ENCODE peak calls at places on chromosome 4, in four cellular contexts. W is WTC11, P is HL-60, S is keratinocyte. C is an unnamed sample.

GRCh38 chr4:98203406-98204235 is 57.6 kb upstream of the RAP1GDS1 start:
- DNase-seq in S (no peak), P (no peak), W (no peak), C (no peak)

GRCh38 chr4:23245196-23245595 is 552.5 kb downstream of the GBA3 start:
- DNase-seq in W (no peak), S (no peak), P (no peak), C (no peak)

GRCh38 chr4:82865592-82865991 is 25.4 kb downstream of the SEC31A start:
- DNase-seq in S (no peak), P (peak; percentile 36), W (no peak), C (no peak)

GRCh38 chr4:52748432-52748831 is 2.8 kb downstream of the ERVMER34-1 start:
- DNase-seq in W (no peak), S (no peak), P (no peak), C (no peak)

GRCh38 chr4:37392540-37393255 is 148.2 kb downstream of the NWD2 start:
- DNase-seq in P (no peak), S (no peak), W (no peak), C (no peak)

GRCh38 chr4:26736621-26737020 is 124.0 kb upstream of the STIM2 start:
- DNase-seq in P (no peak), W (no peak), S (no peak), C (no peak)

GRCh38 chr4:105951198-105951597 is 55.9 kb downstream of the NPNT start:
- DNase-seq in P (peak; percentile 2), S (no peak), W (no peak), C (no peak)

GRCh38 chr4:19623866-19624265 is 627.8 kb upstream of the SLIT2 start:
- DNase-seq in W (no peak), S (no peak), P (no peak), C (no peak)

GRCh38 chr4:115145393-115146160 is 32.2 kb upstream of the NDST4 start:
- DNase-seq in W (no peak), S (no peak), P (no peak), C (no peak)

GRCh38 chr4:88457307-88458090 is 580 bp downstream of the HERC5 start:
- DNase-seq in P (no peak), S (no peak), W (peak; percentile 64), C (peak; percentile 68)

GRCh38 chr4:6134612-6135220 is 65.6 kb downstream of the JAKMIP1 start:
- DNase-seq in S (no peak), W (no peak), P (no peak), C (no peak)

GRCh38 chr4:113761682-113762060 is at the start of gene CAMK2D:
- DNase-seq in S (no peak), P (no peak), W (peak; percentile 73), C (peak; percentile 80)

GRCh38 chr4:139099366-139099982 is 77.5 kb downstream of the ELF2 start:
- DNase-seq in S (peak; percentile 58), P (peak; percentile 56), W (peak; percentile 74), C (peak; percentile 75)

GRCh38 chr4:4859010-4859798 is at the start of gene MSX1:
- DNase-seq in P (peak; percentile 12), W (peak; percentile 94), S (no peak), C (peak; percentile 94)

GRCh38 chr4:158122501-158122900 is 50.3 kb downstream of the GASK1B start:
- DNase-seq in S (no peak), W (no peak), P (no peak), C (no peak)

GRCh38 chr4:56772134-56772533 is 49.4 kb downstream of the SPINK2 start:
- DNase-seq in W (no peak), P (no peak), S (no peak), C (no peak)

GRCh38 chr4:76634239-76634638 is 199.2 kb downstream of the SHROOM3 start:
- DNase-seq in P (no peak), S (no peak), W (no peak), C (no peak)

GRCh38 chr4:122960298-122960985 is 38.0 kb upstream of the NUDT6 start:
- DNase-seq in W (no peak), P (no peak), S (no peak), C (no peak)

GRCh38 chr4:139972305-139972704 is 181.7 kb downstream of the MAML3 start:
- DNase-seq in W (no peak), S (no peak), P (no peak), C (no peak)

GRCh38 chr4:94909645-94910044 is 151.9 kb downstream of the BMPR1B start:
- DNase-seq in P (no peak), S (no peak), W (no peak), C (no peak)

GRCh38 chr4:165678236-165678960 is 194.6 kb upstream of the TLL1 start:
- DNase-seq in W (no peak), P (no peak), S (no peak), C (no peak)

DNA sequence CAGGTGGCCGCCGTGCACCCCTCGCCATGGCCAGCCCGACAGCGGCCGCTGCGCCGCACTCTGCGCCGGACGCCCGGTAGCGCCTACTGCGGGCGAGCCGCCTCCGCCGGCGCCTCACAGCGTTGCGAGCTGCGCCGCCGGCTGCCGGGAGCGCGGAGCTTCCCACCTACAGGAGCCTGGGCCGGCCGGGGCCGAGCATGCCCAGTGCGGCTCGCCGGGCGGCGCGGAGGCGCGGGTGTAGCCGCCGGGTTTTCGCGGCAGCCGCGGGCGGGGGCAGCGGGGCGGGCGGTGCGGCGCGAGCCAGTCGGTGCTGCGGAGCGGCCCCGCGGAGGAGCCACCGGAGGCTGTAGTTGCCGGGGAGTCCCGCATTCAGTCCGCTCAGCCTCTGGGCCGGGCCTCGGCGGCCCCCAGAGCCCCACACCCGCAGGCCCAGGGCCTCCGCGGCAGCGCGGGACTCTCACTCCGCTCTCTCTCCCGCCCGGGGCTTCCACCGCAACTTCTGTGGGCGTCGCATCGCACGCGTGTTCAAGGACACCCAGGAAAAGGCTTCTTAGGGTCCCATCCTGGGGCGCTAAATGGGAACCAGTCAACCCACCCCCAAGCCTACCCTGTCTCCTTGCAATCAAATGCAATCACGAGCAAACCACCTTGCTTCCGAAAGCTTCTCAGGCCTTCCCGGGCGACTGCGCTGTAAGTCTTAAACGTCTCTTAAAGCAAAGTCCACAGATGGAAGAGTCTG is at the start of gene MFAP3L:
- DNase-seq in P (peak; percentile 32), S (no peak), W (peak; percentile 88), C (peak; percentile 91)
- TF ChIP-seq CTCF in P (no peak), S (no peak), W (no peak), C (no peak)

GRCh38 chr4:54427826-54428225 is 198.7 kb downstream of the PDGFRA start:
- DNase-seq in P (no peak), S (no peak), W (no peak), C (no peak)

GRCh38 chr4:54428940-54429339 is 199.8 kb downstream of the PDGFRA start:
- DNase-seq in P (no peak), W (no peak), S (no peak), C (no peak)

DNA sequence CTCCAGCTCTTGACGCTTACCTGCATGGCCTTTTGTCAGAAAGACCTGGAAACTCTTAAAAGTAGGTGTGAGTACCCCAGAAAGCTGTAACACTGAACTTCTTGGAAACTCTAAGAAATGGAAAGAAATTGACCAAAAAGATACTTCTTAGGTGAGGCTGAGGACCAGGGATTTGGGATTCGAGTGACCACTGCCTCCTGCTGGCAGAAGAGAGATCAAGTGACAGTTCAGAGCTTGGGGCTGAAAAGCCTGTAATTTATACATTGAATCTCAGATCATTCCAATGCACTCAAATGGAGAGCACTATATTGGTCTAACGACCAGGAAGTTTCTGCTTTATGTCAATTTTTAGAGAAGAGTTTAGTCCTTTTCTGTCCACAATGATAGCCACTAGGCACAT is 204.6 kb downstream of the PDGFRA start:
- DNase-seq in P (no peak), W (peak; percentile 36), S (no peak), C (no peak)
- TF ChIP-seq CTCF in P (no peak), W (peak; percentile 44), S (peak; percentile 42), C (no peak)

GRCh38 chr4:130689182-130689581 is 1593.2 kb downstream of the C4orf33 start:
- DNase-seq in P (no peak), S (no peak), W (no peak), C (no peak)
- TF ChIP-seq CTCF in P (no peak), S (no peak), W (no peak), C (no peak)

DNA sequence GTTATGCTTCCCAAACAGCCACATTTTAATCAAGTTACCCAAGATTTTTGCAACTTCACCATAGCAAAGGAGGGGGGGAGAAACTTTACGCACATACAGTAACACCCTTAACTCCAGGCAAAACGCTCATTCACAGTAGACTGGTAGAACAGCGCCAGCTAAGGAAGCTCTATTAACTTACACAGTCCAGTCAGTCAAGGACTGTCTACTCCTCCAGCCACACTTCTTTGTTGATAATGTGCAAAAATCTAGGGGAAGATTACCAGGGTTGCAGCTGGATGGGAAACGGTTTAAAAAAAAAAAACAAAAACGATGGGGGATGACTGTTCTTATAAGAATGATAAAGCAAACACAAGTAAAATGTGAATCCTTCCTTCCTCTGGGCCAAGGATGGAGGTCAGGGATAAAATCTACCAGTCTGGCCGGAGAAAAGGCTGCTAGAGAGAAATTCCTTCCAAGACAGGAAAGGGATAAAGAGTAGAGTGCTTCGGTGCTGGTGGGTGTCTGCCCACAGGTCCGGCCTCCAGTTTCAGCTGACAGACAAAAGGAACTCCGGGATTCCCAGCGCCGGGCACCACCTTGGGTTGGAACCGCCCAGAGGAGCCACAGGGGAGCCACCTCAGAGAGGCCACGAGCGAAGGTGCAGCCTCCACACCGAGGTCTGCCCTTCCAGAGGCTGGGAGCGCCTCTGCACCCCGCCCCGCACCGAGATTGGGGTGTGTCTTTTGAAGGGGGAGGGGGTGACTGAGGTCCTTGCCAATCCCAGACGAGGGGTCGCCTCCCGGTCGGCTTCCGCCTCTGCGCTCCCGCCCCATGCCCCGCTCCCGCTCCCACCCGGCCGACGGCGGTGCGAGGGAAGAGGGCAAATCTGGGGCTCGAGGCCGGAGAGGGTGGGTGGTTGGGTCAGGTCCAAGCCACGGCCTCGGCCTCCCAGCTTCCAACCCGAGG is 789 bp downstream of the ANKRD50 start:
- DNase-seq in W (peak; percentile 72), P (peak; percentile 67), S (no peak), C (peak; percentile 69)
- TF ChIP-seq CTCF in W (no peak), P (no peak), S (no peak), C (no peak)

GRCh38 chr4:185317880-185318279 is 77.8 kb downstream of the LRP2BP start:
- DNase-seq in S (no peak), W (no peak), P (no peak), C (no peak)
- TF ChIP-seq CTCF in S (no peak), W (no peak), P (no peak), C (no peak)

DNA sequence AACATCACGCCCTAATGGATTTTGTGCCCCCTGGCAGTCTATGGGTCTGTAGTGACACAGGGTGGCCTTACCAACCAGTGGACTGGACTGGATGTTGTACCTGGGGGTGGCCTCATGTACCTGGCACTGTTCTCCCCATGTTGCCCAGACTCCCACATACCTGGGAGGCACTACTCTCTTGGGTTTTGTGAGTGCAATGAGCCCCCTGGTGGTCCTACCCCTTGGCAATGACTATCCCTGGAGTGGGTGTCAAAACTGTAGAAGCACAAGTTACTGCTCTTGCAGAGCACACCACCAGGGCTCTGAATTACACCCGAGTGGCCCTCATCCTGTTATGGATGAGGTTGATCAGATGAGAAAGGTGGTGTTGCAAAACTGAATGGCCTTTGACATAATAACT is 57.8 kb upstream of the CCDC149 start:
- DNase-seq in W (no peak), P (no peak), S (no peak), C (no peak)
- TF ChIP-seq CTCF in W (no peak), P (no peak), S (no peak), C (no peak)

C was measured in nephron progenitor cell.